ENCODE peak calls at places on chromosomes 2 and 18, in four cellular contexts. B, H, M and Z are unnamed samples.

GRCh38 chr2:9990735-9991134 is 39.2 kb downstream of the GRHL1 start:
- DNase-seq in M (no peak), B (peak; percentile 30), H (no peak), Z (no peak)

GRCh38 chr2:218711550-218711929 is 905 bp downstream of the TTLL4 start:
- DNase-seq in M (no peak), B (no peak), H (no peak), Z (no peak)

GRCh38 chr2:85663684-85664565 is 4.1 kb downstream of the SFTPB start:
- DNase-seq in B (no peak), M (no peak), H (no peak), Z (no peak)

GRCh38 chr2:44290271-44290670 is 15.0 kb downstream of the SLC3A1 start:
- DNase-seq in M (no peak), H (no peak), B (peak; percentile 18), Z (no peak)

GRCh38 chr2:10080536-10081304 is 509 bp upstream of the CYS1 start:
- DNase-seq in M (peak; percentile 27), H (no peak), B (peak; percentile 47), Z (no peak)

GRCh38 chr18:65990174-65990690 is 239.4 kb downstream of the CDH7 start:
- DNase-seq in H (no peak), B (no peak), M (no peak), Z (no peak)

GRCh38 chr2:109197491-109198480 is 68.8 kb downstream of the SH3RF3 start:
- DNase-seq in B (no peak), M (no peak), H (no peak), Z (no peak)

GRCh38 chr2:108215794-108216211 is 24.0 kb upstream of the SULT1C3 start:
- DNase-seq in B (peak; percentile 8), M (peak; percentile 27), H (peak; percentile 66), Z (no peak)

GRCh38 chr2:86274265-86274917 is 63.0 kb downstream of the REEP1 start:
- DNase-seq in B (no peak), H (no peak), M (no peak), Z (no peak)

GRCh38 chr2:217361491-217361890 is 501.6 kb upstream of the TNP1 start:
- DNase-seq in M (no peak), B (no peak), H (peak; percentile 74), Z (no peak)

GRCh38 chr2:142020368-142020767 is 110.4 kb downstream of the LRP1B start:
- DNase-seq in H (no peak), M (no peak), B (no peak), Z (no peak)
- TF ChIP-seq CTCF in H (no peak), M (no peak), B (no peak), Z (no peak)

GRCh38 chr2:189285962-189286648 is 106.5 kb upstream of the COL5A2 start:
- DNase-seq in B (no peak), H (no peak), M (peak; percentile 59), Z (no peak)
- H3K4me3 ChIP-seq in B (no peak overlapping the region), H (no peak overlapping the region), M (no peak overlapping the region), Z (no peak overlapping the region)

GRCh38 chr2:236786786-236787185 is 217.2 kb downstream of the ACKR3 start:
- DNase-seq in B (no peak), M (no peak), H (no peak), Z (no peak)
- H3K27ac ChIP-seq in B (no peak overlapping the region), M (no peak overlapping the region), H (peak overlapping the region; percentile 58), Z (no peak overlapping the region)

DNA sequence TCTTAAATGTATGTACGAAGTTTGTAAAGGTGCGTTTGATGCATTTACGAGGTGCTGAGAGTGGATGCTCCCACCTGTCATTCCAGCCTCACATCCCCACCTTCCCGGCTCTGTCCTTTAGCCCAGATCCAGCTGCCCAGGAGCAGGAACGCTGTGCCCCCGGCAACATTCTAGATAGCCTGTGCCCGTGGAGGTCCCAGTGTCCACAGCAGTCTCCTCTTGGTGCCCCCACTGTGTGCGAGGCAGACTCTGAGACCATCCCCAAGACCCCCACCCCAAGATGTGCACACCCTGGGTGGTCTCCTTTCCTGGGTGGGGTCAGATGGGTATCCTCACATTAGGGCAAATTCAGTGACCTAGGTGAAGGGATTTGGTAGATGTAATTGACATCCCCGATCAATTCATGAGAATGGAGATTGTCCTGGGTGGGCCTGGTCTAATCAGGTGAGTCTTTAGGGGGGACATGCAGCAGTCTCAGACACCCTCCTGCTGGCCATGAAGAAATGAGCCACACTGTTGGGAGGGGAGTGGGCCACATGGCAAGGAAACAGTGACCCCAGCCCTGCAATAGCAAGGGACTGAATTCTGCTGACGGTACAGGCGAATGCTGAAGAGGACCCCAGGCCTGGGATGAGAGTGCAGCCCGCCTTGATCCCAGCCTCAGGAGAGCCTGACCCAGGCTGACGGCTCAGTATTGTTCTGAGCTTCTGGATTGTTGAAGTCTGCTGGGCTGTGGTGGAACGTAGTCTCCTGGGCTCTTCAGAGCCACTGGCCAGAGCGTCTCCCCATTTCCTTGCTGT is 203.3 kb downstream of the FAM210A start:
- DNase-seq in H (no peak), M (no peak), B (no peak), Z (no peak)
- TF ChIP-seq CTCF in H (no peak), M (no peak), B (peak; percentile 41), Z (no peak)